ENCODE peak calls at places on chromosomes 11 and 22, in six cellular contexts. C is Ammon's horn; Q is stimulated activated effector memory CD8-positive, alpha-beta T cell treated with anti-CD3 and anti-CD28 coated beads, Interleukin-12 subunit alpha, Interleukin-12 subunit beta, amount 100 ng/mL, for 72 hours; B is DMS 273 treated with DMSO at 0.1 percent for 48 hours; W is activated CD4-positive, alpha-beta T cell treated with anti-CD3 and anti-CD28 coated beads for 24 hours; J is lower lobe of right lung. D is an unnamed sample.

GRCh38 chr11:110295487-110296225 is 758 bp downstream of the RDX start:
- DNase-seq in W (peak), J (peak), C (peak), Q (peak), B (no peak), D (peak)

GRCh38 chr22:31951201-31952093 is 7.1 kb downstream of the YWHAH start:
- DNase-seq in B (no peak), W (no peak), C (no peak), Q (peak), J (no peak), D (no peak)

GRCh38 chr11:45021692-45022130 is 71.0 kb upstream of the TP53I11 start:
- DNase-seq in C (peak), B (peak), Q (no peak), J (peak), W (no peak), D (peak)

GRCh38 chr11:100632970-100633452 is 54.1 kb upstream of the ARHGAP42 start:
- DNase-seq in J (peak), W (no peak), Q (no peak), B (peak), C (peak), D (no peak)

GRCh38 chr11:34050967-34051348 is 573 bp upstream of the CAPRIN1 start:
- DNase-seq in C (no peak), J (no peak), W (no peak), Q (no peak), B (peak), D (no peak)

GRCh38 chr11:55942785-55943392 is 6.7 kb upstream of the OR5I1 start:
- DNase-seq in Q (no peak), C (peak), J (no peak), B (no peak), W (no peak), D (no peak)

GRCh38 chr11:117230286-117230961 is 1.4 kb downstream of the PCSK7 start:
- DNase-seq in J (no peak), Q (peak), C (no peak), W (peak), B (no peak), D (no peak)

GRCh38 chr11:554824-555499 is 5.6 kb downstream of the LMNTD2 start:
- DNase-seq in Q (peak), C (peak), W (peak), J (peak), B (no peak), D (peak)

GRCh38 chr11:133082851-133083488 is 449.3 kb downstream of the OPCML start:
- DNase-seq in C (peak), W (peak), B (no peak), Q (peak), J (peak), D (peak)

GRCh38 chr11:81007046-81007445 is 1566.2 kb upstream of the TENM4 start:
- DNase-seq in J (no peak), Q (no peak), C (no peak), W (no peak), B (no peak), D (no peak)

GRCh38 chr11:65425105-65425970 is 2.7 kb downstream of the NEAT1 start:
- DNase-seq in B (no peak), J (peak), C (peak), W (peak), Q (peak), D (no peak)

GRCh38 chr11:108873305-108873704 is 208.4 kb downstream of the DDX10 start:
- DNase-seq in W (no peak), Q (no peak), B (no peak), J (no peak), C (no peak), D (no peak)

GRCh38 chr22:20014526-20015186 is 2.0 kb downstream of the ARVCF start:
- DNase-seq in B (peak), W (no peak), C (no peak), J (no peak), Q (no peak), D (no peak)

GRCh38 chr11:74678041-74678440 is 53.2 kb downstream of the CHRDL2 start:
- DNase-seq in B (no peak), J (no peak), C (peak), W (no peak), Q (no peak), D (no peak)

GRCh38 chr11:69339916-69340565 is 46.1 kb downstream of the MYEOV start:
- DNase-seq in B (no peak), Q (peak), C (no peak), J (no peak), W (no peak), D (no peak)

GRCh38 chr22:32469799-32470212 is 4.8 kb upstream of the FBXO7 start:
- DNase-seq in J (no peak), W (no peak), Q (no peak), B (peak), C (peak), D (peak)

GRCh38 chr22:25775501-25775900 is 33.5 kb downstream of the MYO18B start:
- DNase-seq in J (no peak), Q (no peak), B (no peak), W (no peak), C (no peak), D (peak)

D was measured in nephron progenitor cell.